ENCODE peak calls at places on chromosome 20, in nine cellular contexts. Z is caudate nucleus, A is iris pigment epithelial cell, M is LHCN-M2, H is upper lobe of right lung, K is AG08395, W is G401, N is HT1080, J is skeletal muscle cell. E is an unnamed sample.
A peak's percentile ranks its signal among the peaks of the same experiment; 100 is the strongest.

GRCh38 chr20:37837934-37838333 is 65.0 kb upstream of the VSTM2L start:
- DNase-seq in K (no peak), W (no peak), N (no peak), H (no peak), J (no peak), Z (no peak), M (no peak), A (peak; percentile 3), E (no peak)

GRCh38 chr20:58433759-58434158 is 44.7 kb downstream of the VAPB start:
- DNase-seq in Z (peak; percentile 47), H (no peak), M (peak; percentile 81), K (peak; percentile 86), A (peak; percentile 85), W (no peak), J (peak; percentile 57), N (peak; percentile 80), E (no peak)

GRCh38 chr20:10798811-10799210 is 125.0 kb upstream of the JAG1 start:
- DNase-seq in W (no peak), M (peak; percentile 67), H (no peak), N (peak; percentile 23), A (peak; percentile 41), J (peak; percentile 39), K (no peak), Z (no peak), E (no peak)

GRCh38 chr20:52948491-52948890 is 23.7 kb upstream of the TSHZ2 start:
- DNase-seq in N (no peak), W (no peak), A (no peak), J (no peak), H (no peak), M (no peak), K (no peak), Z (no peak), E (no peak)

GRCh38 chr20:20781029-20781428 is 68.6 kb upstream of the RALGAPA2 start:
- DNase-seq in J (no peak), N (no peak), W (no peak), Z (no peak), K (no peak), M (no peak), A (no peak), H (no peak), E (no peak)

GRCh38 chr20:3123542-3123941 is 36.1 kb downstream of the FASTKD5 start:
- DNase-seq in N (no peak), W (no peak), K (no peak), J (peak; percentile 29), Z (no peak), H (no peak), A (no peak), M (peak; percentile 97), E (no peak)

GRCh38 chr20:14644698-14645097 is 307.3 kb upstream of the FLRT3 start:
- DNase-seq in Z (no peak), A (no peak), H (no peak), M (no peak), N (no peak), J (no peak), K (no peak), W (no peak), E (no peak)

GRCh38 chr20:17614812-17615644 is 45.2 kb downstream of the DSTN start:
- DNase-seq in H (peak; percentile 64), K (no peak), Z (no peak), A (no peak), J (no peak), W (no peak), N (no peak), M (no peak), E (no peak)

GRCh38 chr20:62409935-62410741 is 3.1 kb upstream of the CABLES2 start:
- DNase-seq in M (no peak), A (peak; percentile 23), J (no peak), W (peak; percentile 48), Z (no peak), K (no peak), N (peak; percentile 32), H (peak; percentile 84), E (no peak)

GRCh38 chr20:24684954-24685691 is 215.7 kb downstream of the SYNDIG1 start:
- DNase-seq in J (no peak), K (no peak), W (peak; percentile 27), Z (no peak), A (no peak), N (no peak), M (no peak), H (peak; percentile 48), E (no peak)

GRCh38 chr20:61925555-61926252 is 140.0 kb downstream of the TAF4 start:
- DNase-seq in H (peak; percentile 52), K (no peak), M (peak; percentile 39), A (peak; percentile 57), J (peak; percentile 14), W (no peak), N (peak; percentile 66), Z (no peak), E (no peak)

GRCh38 chr20:39282619-39283092 is 320.5 kb downstream of the DHX35 start:
- DNase-seq in Z (no peak), W (peak; percentile 79), K (no peak), M (no peak), A (no peak), J (no peak), N (no peak), H (no peak), E (no peak)

GRCh38 chr20:62370807-62371587 is 3.9 kb upstream of the LAMA5 start:
- DNase-seq in N (no peak), A (no peak), H (peak; percentile 84), K (no peak), M (no peak), Z (no peak), J (no peak), W (no peak), E (no peak)

E was measured in AG09319.